ENCODE peak calls at places on chromosomes 5 and 9, in six cellular contexts. B is suprapubic skin, I is sigmoid colon, C is stomach, S is K562, Q is A549. N is an unnamed sample.

GRCh38 chr9:77907581-77907980 is 124.0 kb downstream of the GNAQ start:
- DNase-seq in Q (no peak), C (no peak), S (no peak), B (no peak), I (no peak), N (no peak)

GRCh38 chr9:117411547-117411946 is 3.3 kb downstream of the ASTN2 start:
- DNase-seq in Q (peak; percentile 50), C (peak; percentile 71), I (no peak), S (peak; percentile 27), B (no peak), N (no peak)

GRCh38 chr5:68033029-68033428 is 182.5 kb upstream of the PIK3R1 start:
- DNase-seq in B (no peak), S (no peak), C (no peak), I (no peak), Q (no peak), N (no peak)

GRCh38 chr5:129771058-129771838 is 23.4 kb downstream of the MINAR2 start:
- DNase-seq in B (no peak), C (peak; percentile 46), Q (peak; percentile 35), I (no peak), S (peak; percentile 22), N (no peak)

GRCh38 chr9:128841704-128842492 is 12.3 kb upstream of the SPOUT1 start:
- DNase-seq in C (no peak), I (no peak), S (no peak), Q (no peak), B (no peak), N (no peak)

GRCh38 chr5:534743-535671 is 10.8 kb upstream of the SLC9A3 start:
- DNase-seq in B (no peak), S (no peak), I (no peak), C (no peak), Q (no peak), N (no peak)

GRCh38 chr5:149936044-149936699 is 8.4 kb downstream of the PDE6A start:
- DNase-seq in B (no peak), Q (no peak), I (no peak), C (no peak), S (no peak), N (no peak)

GRCh38 chr5:140835622-140836510 is 1.8 kb downstream of the PCDHA7 start:
- DNase-seq in S (no peak), Q (no peak), C (no peak), B (no peak), I (no peak), N (no peak)

GRCh38 chr9:96567203-96567700 is 52.4 kb downstream of the CDC14B start:
- DNase-seq in B (peak; percentile 68), C (no peak), S (no peak), I (no peak), Q (no peak), N (no peak)

GRCh38 chr9:91384954-91385353 is 23.2 kb upstream of the AUH start:
- DNase-seq in B (no peak), Q (no peak), S (no peak), I (no peak), C (no peak), N (no peak)

GRCh38 chr5:58042933-58043606 is 416.8 kb downstream of the PLK2 start:
- DNase-seq in C (no peak), Q (no peak), S (peak; percentile 28), I (no peak), B (no peak), N (no peak)

GRCh38 chr9:12697719-12698118 is 4.5 kb downstream of the TYRP1 start:
- DNase-seq in C (no peak), Q (no peak), B (no peak), I (no peak), S (no peak), N (no peak)

GRCh38 chr9:103928452-103928851 is 165.7 kb upstream of the SMC2 start:
- DNase-seq in I (no peak), S (no peak), B (no peak), Q (no peak), C (no peak), N (no peak)

GRCh38 chr9:76677481-76678055 is 86.7 kb upstream of the PCA3 start:
- DNase-seq in S (no peak), Q (no peak), C (no peak), I (peak; percentile 69), B (peak; percentile 70), N (no peak)

GRCh38 chr9:91771027-91771426 is 179.0 kb downstream of the ROR2 start:
- DNase-seq in C (no peak), I (peak; percentile 85), Q (no peak), S (no peak), B (no peak), N (no peak)

GRCh38 chr5:81425569-81425968 is 31.6 kb upstream of the ACOT12 start:
- DNase-seq in B (no peak), I (no peak), S (peak; percentile 18), Q (peak; percentile 8), C (no peak), N (no peak)

GRCh38 chr9:81682177-81682576 is 7.2 kb downstream of the TLE1 start:
- DNase-seq in Q (no peak), B (no peak), I (no peak), S (no peak), C (no peak), N (no peak)

GRCh38 chr9:95341262-95342011 is 23.9 kb upstream of the FANCC start:
- DNase-seq in I (no peak), C (no peak), B (no peak), S (no peak), Q (no peak), N (no peak)

GRCh38 chr9:88494983-88495721 is 39.8 kb upstream of the NXNL2 start:
- DNase-seq in C (no peak), B (no peak), Q (no peak), S (no peak), I (no peak), N (no peak)

GRCh38 chr5:149960272-149961185 is at the start of gene SLC26A2:
- DNase-seq in C (peak; percentile 98), B (peak; percentile 98), Q (peak; percentile 96), I (peak; percentile 99), S (peak; percentile 97), N (peak; percentile 95)

GRCh38 chr5:59842999-59843398 is 50.5 kb downstream of the PDE4D start:
- DNase-seq in B (no peak), C (no peak), Q (no peak), S (no peak), I (no peak), N (no peak)

GRCh38 chr5:177472460-177473441 is 683 bp downstream of the DBN1 start:
- DNase-seq in S (peak; percentile 88), C (peak; percentile 52), B (no peak), I (peak; percentile 73), Q (no peak), N (no peak)
- TF ChIP-seq POLR2A in S (no peak), C (no peak), B (no peak), I (no peak), Q (no peak), N (no peak)

GRCh38 chr5:93164690-93165089 is 416.3 kb downstream of the NR2F1-AS1 start:
- DNase-seq in Q (peak; percentile 15), S (no peak), B (no peak), I (no peak), C (no peak), N (no peak)
- TF ChIP-seq EP300 in Q (no peak), S (no peak), B (no peak), I (no peak), C (no peak), N (no peak)

GRCh38 chr9:137194909-137195308 is 5.6 kb downstream of the TPRN start:
- DNase-seq in S (no peak), Q (no peak), I (no peak), C (peak; percentile 92), B (no peak), N (no peak)

GRCh38 chr9:137193771-137194170 is 5.3 kb downstream of the SSNA1 start:
- DNase-seq in B (no peak), C (no peak), S (no peak), I (no peak), Q (no peak), N (no peak)

GRCh38 chr9:137198051-137198747 is 2.3 kb downstream of the TPRN start:
- DNase-seq in I (no peak), S (no peak), C (peak; percentile 86), Q (no peak), B (no peak), N (no peak)

GRCh38 chr9:137194388-137194787 is 5.9 kb downstream of the SSNA1 start:
- DNase-seq in S (no peak), I (no peak), B (no peak), C (peak; percentile 93), Q (no peak), N (no peak)

DNA sequence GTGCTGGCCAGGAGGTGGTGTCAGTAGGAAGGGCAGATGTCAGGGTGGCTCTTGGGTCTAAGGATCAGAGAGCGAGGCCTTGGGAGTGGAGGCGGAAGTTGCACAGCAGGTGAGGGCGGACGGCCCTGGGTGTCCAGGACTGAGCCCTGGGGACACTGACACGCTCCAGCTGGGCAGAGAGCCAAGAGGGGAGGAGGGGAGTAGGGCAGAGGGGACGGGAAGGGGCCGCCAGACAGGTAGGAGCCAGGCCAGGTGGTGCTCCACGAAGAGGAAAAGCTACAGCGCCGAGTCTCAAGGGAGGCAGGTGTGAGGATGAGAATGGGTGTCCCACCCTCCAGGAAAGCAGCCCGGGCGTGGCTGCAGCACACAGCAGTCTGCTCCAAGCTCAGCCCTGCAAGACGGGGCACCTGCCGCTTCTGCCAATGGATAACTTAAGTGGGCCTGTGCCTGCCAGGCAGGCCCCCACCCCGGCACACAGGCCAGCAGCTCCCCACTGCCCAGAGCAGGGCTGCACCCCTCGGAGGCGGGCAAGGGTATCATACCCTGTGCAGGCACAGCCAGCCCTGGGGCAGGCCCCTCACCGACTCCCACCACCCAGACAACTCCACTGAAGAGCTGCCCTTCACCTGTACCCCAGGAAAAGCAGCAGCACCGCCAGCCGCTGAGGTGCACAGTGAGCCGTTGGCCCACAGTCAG is 4.9 kb downstream of the TPRN start:
- DNase-seq in S (no peak), Q (no peak), C (peak; percentile 84), B (no peak), I (no peak), N (no peak)
- TF ChIP-seq POLR2A in S (no peak), Q (no peak), C (no peak), B (no peak), I (no peak), N (no peak)

DNA sequence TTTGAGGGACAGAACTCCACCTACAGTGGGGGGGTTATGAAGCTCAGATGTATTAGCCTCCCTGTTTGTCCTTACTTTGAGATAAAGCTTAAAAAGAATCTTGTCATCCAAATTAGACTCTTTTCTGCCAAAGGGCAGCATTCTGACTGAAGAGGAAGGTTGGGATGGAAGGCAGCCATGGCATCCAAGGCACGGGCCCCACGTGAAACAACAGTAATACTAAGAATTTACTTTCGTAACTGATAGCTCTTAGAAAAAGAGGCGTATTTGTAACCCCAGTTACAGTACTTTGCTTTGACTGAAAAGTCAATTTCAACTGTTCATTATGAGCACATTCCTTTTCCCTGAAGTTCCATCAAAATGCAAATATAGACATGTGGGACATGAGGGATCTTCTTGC is 168.5 kb downstream of the ARRDC3 start:
- DNase-seq in C (no peak), I (no peak), B (no peak), Q (no peak), S (no peak), N (no peak)
- TF ChIP-seq EP300 in C (no peak), I (no peak), B (no peak), Q (no peak), S (no peak), N (no peak)

GRCh38 chr9:75087824-75088645 is at the start of the genes NMRK1 and OSTF1:
- DNase-seq in I (peak; percentile 97), B (peak; percentile 95), C (peak; percentile 97), S (peak; percentile 87), Q (peak; percentile 92), N (peak; percentile 83)
- TF ChIP-seq POLR2A in I (peak; percentile 89), B (peak; percentile 93), C (no peak), S (peak; percentile 70), Q (peak; percentile 70), N (peak; percentile 89)

GRCh38 chr5:152560508-152561137 is 155.5 kb upstream of the NMUR2 start:
- DNase-seq in C (peak; percentile 70), I (no peak), B (no peak), Q (peak; percentile 4), S (peak; percentile 17), N (peak; percentile 57)
- TF ChIP-seq EP300 in C (no peak), I (no peak), B (no peak), Q (no peak), S (no peak), N (no peak)